ENCODE peak calls at places on chromosomes 4 and X, in eight cellular contexts. R, K, M, A, L, C, W and H are unnamed samples.

GRCh38 chr4:72375050-72375736 is 193.8 kb downstream of the ADAMTS3 start:
- DNase-seq in A (no peak), W (no peak), L (no peak), C (no peak), K (peak), M (peak), R (no peak), H (no peak)

GRCh38 chrX:129781134-129782014 is 1.6 kb downstream of the SASH3 start:
- DNase-seq in M (no peak), R (no peak), K (no peak), L (peak), A (no peak), C (no peak), W (peak), H (no peak)

GRCh38 chr4:149980941-149981340 is 97.3 kb upstream of the DCLK2 start:
- DNase-seq in C (peak), W (peak), A (peak), R (peak), K (peak), M (peak), L (peak), H (peak)

GRCh38 chr4:36427696-36428095 is 146.3 kb downstream of the DTHD1 start:
- DNase-seq in C (no peak), L (no peak), K (no peak), W (no peak), M (no peak), A (no peak), R (no peak), H (no peak)

GRCh38 chr4:128006592-128006991 is 41.4 kb downstream of the ABHD18 start:
- DNase-seq in M (no peak), C (no peak), A (no peak), K (no peak), L (no peak), R (no peak), W (no peak), H (no peak)

GRCh38 chr4:39062499-39062898 is 467 bp downstream of the KLHL5 start:
- DNase-seq in M (no peak), R (no peak), C (peak), W (no peak), A (no peak), K (no peak), L (no peak), H (no peak)

GRCh38 chrX:44748014-44748413 is 95.8 kb upstream of the DUSP21 start:
- DNase-seq in C (no peak), R (no peak), L (no peak), K (no peak), A (no peak), W (no peak), M (no peak), H (no peak)

GRCh38 chrX:68416592-68416991 is 16.7 kb downstream of the OPHN1 start:
- DNase-seq in M (no peak), K (peak), A (no peak), L (no peak), R (no peak), W (no peak), C (no peak), H (no peak)

GRCh38 chr4:123708902-123709301 is 312.3 kb downstream of the SPRY1 start:
- DNase-seq in R (no peak), K (no peak), A (no peak), M (no peak), L (no peak), C (no peak), W (no peak), H (no peak)

GRCh38 chr4:24071612-24072372 is 181.9 kb upstream of the PPARGC1A start:
- DNase-seq in M (no peak), C (no peak), W (no peak), A (no peak), K (no peak), L (no peak), R (no peak), H (no peak)

GRCh38 chr4:62771656-62772557 is 1571.8 kb downstream of the ADGRL3 start:
- DNase-seq in K (no peak), M (no peak), L (no peak), A (no peak), C (peak), R (no peak), W (no peak), H (peak)

GRCh38 chr4:60992037-60992436 is 208.1 kb upstream of the ADGRL3 start:
- DNase-seq in R (peak), C (no peak), W (no peak), L (no peak), A (no peak), M (no peak), K (no peak), H (no peak)

GRCh38 chr4:126583509-126583908 is 1049.2 kb upstream of the INTU start:
- DNase-seq in A (no peak), R (no peak), M (peak), W (no peak), K (peak), C (peak), L (no peak), H (peak)

GRCh38 chr4:40243390-40243948 is 46.6 kb downstream of the RHOH start:
- DNase-seq in L (no peak), W (no peak), M (no peak), A (no peak), R (no peak), K (no peak), C (no peak), H (no peak)

GRCh38 chr4:40564815-40565505 is 64.7 kb downstream of the RBM47 start:
- DNase-seq in W (no peak), C (peak), M (no peak), A (peak), K (no peak), R (no peak), L (no peak), H (no peak)

GRCh38 chr4:56655627-56656345 is 25.3 kb downstream of the HOPX start:
- DNase-seq in L (no peak), W (peak), C (peak), R (no peak), M (peak), K (no peak), A (no peak), H (peak)

GRCh38 chrX:125289209-125289608 is 30.5 kb upstream of the TEX13C start:
- DNase-seq in R (no peak), L (no peak), C (no peak), A (no peak), M (no peak), K (peak), W (no peak), H (no peak)

GRCh38 chrX:102154218-102154860 is 1.4 kb downstream of the BEX5 start:
- DNase-seq in A (peak), C (peak), M (no peak), K (no peak), L (no peak), W (no peak), R (no peak), H (no peak)